ENCODE peak calls at places on chromosome 16, in ten cellular contexts. One of them, this sample, is unnamed.

GRCh38 chr16:30740364-30741251 is 7.6 kb upstream of the PHKG2 start:
- DNase-seq in effector memory CD4-positive, alpha-beta T cell: no peak
- DNase-seq in CD8-positive, alpha-beta T cell: no peak
- DNase-seq in suprapubic skin: peak; percentile 93
- DNase-seq in mammary epithelial cell: peak; percentile 98
- DNase-seq in OCI-LY7: no peak
- DNase-seq in psoas muscle: peak; percentile 83
- DNase-seq in transverse colon: peak; percentile 92
- DNase-seq in cardiac muscle cell: peak; percentile 86
- DNase-seq in heart right ventricle: peak; percentile 76
- DNase-seq in this sample: peak; percentile 73

GRCh38 chr16:79767597-79768280 is 167.2 kb upstream of the MAF start:
- DNase-seq in effector memory CD4-positive, alpha-beta T cell: no peak
- DNase-seq in CD8-positive, alpha-beta T cell: no peak
- DNase-seq in suprapubic skin: no peak
- DNase-seq in mammary epithelial cell: peak; percentile 45
- DNase-seq in OCI-LY7: no peak
- DNase-seq in psoas muscle: no peak
- DNase-seq in transverse colon: peak; percentile 57
- DNase-seq in cardiac muscle cell: peak; percentile 51
- DNase-seq in heart right ventricle: no peak
- DNase-seq in this sample: peak; percentile 59

GRCh38 chr16:75096730-75097129 is 19.9 kb downstream of the LDHD start:
- DNase-seq in effector memory CD4-positive, alpha-beta T cell: no peak
- DNase-seq in CD8-positive, alpha-beta T cell: no peak
- DNase-seq in suprapubic skin: no peak
- DNase-seq in mammary epithelial cell: peak; percentile 63
- DNase-seq in OCI-LY7: no peak
- DNase-seq in psoas muscle: no peak
- DNase-seq in transverse colon: peak; percentile 44
- DNase-seq in cardiac muscle cell: no peak
- DNase-seq in heart right ventricle: no peak
- DNase-seq in this sample: no peak

GRCh38 chr16:20674684-20675487 is 22.6 kb downstream of the ACSM1 start:
- DNase-seq in effector memory CD4-positive, alpha-beta T cell: no peak
- DNase-seq in CD8-positive, alpha-beta T cell: no peak
- DNase-seq in suprapubic skin: no peak
- DNase-seq in mammary epithelial cell: peak; percentile 15
- DNase-seq in OCI-LY7: no peak
- DNase-seq in psoas muscle: no peak
- DNase-seq in transverse colon: no peak
- DNase-seq in cardiac muscle cell: peak; percentile 37
- DNase-seq in heart right ventricle: no peak
- DNase-seq in this sample: no peak

GRCh38 chr16:79466111-79466510 is 134.4 kb downstream of the MAF start:
- DNase-seq in effector memory CD4-positive, alpha-beta T cell: no peak
- DNase-seq in CD8-positive, alpha-beta T cell: no peak
- DNase-seq in suprapubic skin: no peak
- DNase-seq in mammary epithelial cell: peak; percentile 49
- DNase-seq in OCI-LY7: no peak
- DNase-seq in psoas muscle: no peak
- DNase-seq in transverse colon: no peak
- DNase-seq in cardiac muscle cell: no peak
- DNase-seq in heart right ventricle: no peak
- DNase-seq in this sample: no peak

GRCh38 chr16:14672403-14672971 is 21.6 kb downstream of the PLA2G10 start:
- DNase-seq in effector memory CD4-positive, alpha-beta T cell: no peak
- DNase-seq in CD8-positive, alpha-beta T cell: no peak
- DNase-seq in suprapubic skin: no peak
- DNase-seq in mammary epithelial cell: no peak
- DNase-seq in OCI-LY7: peak; percentile 90
- DNase-seq in psoas muscle: no peak
- DNase-seq in transverse colon: peak; percentile 39
- DNase-seq in cardiac muscle cell: peak; percentile 10
- DNase-seq in heart right ventricle: no peak
- DNase-seq in this sample: no peak

GRCh38 chr16:85840801-85841200 is 41.3 kb downstream of the COX4I1 start:
- DNase-seq in effector memory CD4-positive, alpha-beta T cell: no peak
- DNase-seq in CD8-positive, alpha-beta T cell: no peak
- DNase-seq in suprapubic skin: peak; percentile 16
- DNase-seq in mammary epithelial cell: no peak
- DNase-seq in OCI-LY7: no peak
- DNase-seq in psoas muscle: no peak
- DNase-seq in transverse colon: no peak
- DNase-seq in cardiac muscle cell: no peak
- DNase-seq in heart right ventricle: no peak
- DNase-seq in this sample: no peak

GRCh38 chr16:47920709-47921108 is 235.1 kb downstream of the ABCC12 start:
- DNase-seq in effector memory CD4-positive, alpha-beta T cell: no peak
- DNase-seq in CD8-positive, alpha-beta T cell: no peak
- DNase-seq in suprapubic skin: no peak
- DNase-seq in mammary epithelial cell: no peak
- DNase-seq in OCI-LY7: no peak
- DNase-seq in psoas muscle: no peak
- DNase-seq in transverse colon: no peak
- DNase-seq in cardiac muscle cell: no peak
- DNase-seq in heart right ventricle: no peak
- DNase-seq in this sample: no peak

GRCh38 chr16:58536278-58536677 is 21.0 kb downstream of the SETD6 start:
- DNase-seq in effector memory CD4-positive, alpha-beta T cell: no peak
- DNase-seq in CD8-positive, alpha-beta T cell: no peak
- DNase-seq in suprapubic skin: no peak
- DNase-seq in mammary epithelial cell: no peak
- DNase-seq in OCI-LY7: no peak
- DNase-seq in psoas muscle: no peak
- DNase-seq in transverse colon: no peak
- DNase-seq in cardiac muscle cell: no peak
- DNase-seq in heart right ventricle: no peak
- DNase-seq in this sample: no peak

GRCh38 chr16:68309798-68310197 is 948 bp downstream of the SLC7A6OS start:
- DNase-seq in effector memory CD4-positive, alpha-beta T cell: no peak
- DNase-seq in CD8-positive, alpha-beta T cell: no peak
- DNase-seq in suprapubic skin: no peak
- DNase-seq in mammary epithelial cell: no peak
- DNase-seq in OCI-LY7: peak; percentile 38
- DNase-seq in psoas muscle: no peak
- DNase-seq in transverse colon: no peak
- DNase-seq in cardiac muscle cell: no peak
- DNase-seq in heart right ventricle: no peak
- DNase-seq in this sample: no peak

GRCh38 chr16:68351991-68352431 is 41.2 kb downstream of the PRMT7 start:
- DNase-seq in effector memory CD4-positive, alpha-beta T cell: no peak
- DNase-seq in CD8-positive, alpha-beta T cell: no peak
- DNase-seq in suprapubic skin: no peak
- DNase-seq in mammary epithelial cell: no peak
- DNase-seq in OCI-LY7: no peak
- DNase-seq in psoas muscle: no peak
- DNase-seq in transverse colon: peak; percentile 79
- DNase-seq in cardiac muscle cell: no peak
- DNase-seq in heart right ventricle: no peak
- DNase-seq in this sample: no peak

GRCh38 chr16:49857423-49858181 is 1.7 kb upstream of the ZNF423 start:
- DNase-seq in effector memory CD4-positive, alpha-beta T cell: peak; percentile 2
- DNase-seq in CD8-positive, alpha-beta T cell: no peak
- DNase-seq in suprapubic skin: no peak
- DNase-seq in mammary epithelial cell: peak; percentile 37
- DNase-seq in OCI-LY7: peak; percentile 68
- DNase-seq in psoas muscle: peak; percentile 74
- DNase-seq in transverse colon: peak; percentile 76
- DNase-seq in cardiac muscle cell: peak; percentile 75
- DNase-seq in heart right ventricle: peak; percentile 62
- DNase-seq in this sample: no peak

GRCh38 chr16:81036751-81037350 is 1.2 kb downstream of the ATMIN start:
- DNase-seq in effector memory CD4-positive, alpha-beta T cell: no peak
- DNase-seq in CD8-positive, alpha-beta T cell: no peak
- DNase-seq in suprapubic skin: no peak
- DNase-seq in mammary epithelial cell: peak; percentile 2
- DNase-seq in OCI-LY7: peak; percentile 43
- DNase-seq in psoas muscle: no peak
- DNase-seq in transverse colon: no peak
- DNase-seq in cardiac muscle cell: no peak
- DNase-seq in heart right ventricle: no peak
- DNase-seq in this sample: no peak

GRCh38 chr16:81697886-81698635 is 81.0 kb upstream of the PLCG2 start:
- DNase-seq in effector memory CD4-positive, alpha-beta T cell: no peak
- DNase-seq in CD8-positive, alpha-beta T cell: no peak
- DNase-seq in suprapubic skin: no peak
- DNase-seq in mammary epithelial cell: no peak
- DNase-seq in OCI-LY7: no peak
- DNase-seq in psoas muscle: no peak
- DNase-seq in transverse colon: no peak
- DNase-seq in cardiac muscle cell: no peak
- DNase-seq in heart right ventricle: no peak
- DNase-seq in this sample: peak; percentile 55

GRCh38 chr16:9438991-9439390 is 347.5 kb downstream of the HAPSTR1 start:
- DNase-seq in effector memory CD4-positive, alpha-beta T cell: no peak
- DNase-seq in CD8-positive, alpha-beta T cell: no peak
- DNase-seq in suprapubic skin: no peak
- DNase-seq in mammary epithelial cell: peak; percentile 2
- DNase-seq in OCI-LY7: no peak
- DNase-seq in psoas muscle: no peak
- DNase-seq in transverse colon: no peak
- DNase-seq in cardiac muscle cell: no peak
- DNase-seq in heart right ventricle: no peak
- DNase-seq in this sample: no peak

GRCh38 chr16:19118938-19119431 is 5.2 kb downstream of the ITPRIPL2 start:
- DNase-seq in effector memory CD4-positive, alpha-beta T cell: no peak
- DNase-seq in CD8-positive, alpha-beta T cell: no peak
- DNase-seq in suprapubic skin: no peak
- DNase-seq in mammary epithelial cell: peak; percentile 81
- DNase-seq in OCI-LY7: no peak
- DNase-seq in psoas muscle: no peak
- DNase-seq in transverse colon: peak; percentile 34
- DNase-seq in cardiac muscle cell: peak; percentile 95
- DNase-seq in heart right ventricle: no peak
- DNase-seq in this sample: no peak

GRCh38 chr16:86391987-86392386 is 118.3 kb upstream of the FOXF1 start:
- DNase-seq in effector memory CD4-positive, alpha-beta T cell: no peak
- DNase-seq in CD8-positive, alpha-beta T cell: no peak
- DNase-seq in suprapubic skin: no peak
- DNase-seq in mammary epithelial cell: peak; percentile 30
- DNase-seq in OCI-LY7: no peak
- DNase-seq in psoas muscle: no peak
- DNase-seq in transverse colon: no peak
- DNase-seq in cardiac muscle cell: peak; percentile 47
- DNase-seq in heart right ventricle: no peak
- DNase-seq in this sample: no peak

GRCh38 chr16:9135797-9136196 is 44.4 kb downstream of the HAPSTR1 start:
- DNase-seq in effector memory CD4-positive, alpha-beta T cell: no peak
- DNase-seq in CD8-positive, alpha-beta T cell: no peak
- DNase-seq in suprapubic skin: peak; percentile 16
- DNase-seq in mammary epithelial cell: no peak
- DNase-seq in OCI-LY7: peak; percentile 82
- DNase-seq in psoas muscle: no peak
- DNase-seq in transverse colon: no peak
- DNase-seq in cardiac muscle cell: no peak
- DNase-seq in heart right ventricle: no peak
- DNase-seq in this sample: peak; percentile 31

GRCh38 chr16:11604783-11605563 is 18.3 kb upstream of the LITAF start:
- DNase-seq in effector memory CD4-positive, alpha-beta T cell: no peak
- DNase-seq in CD8-positive, alpha-beta T cell: no peak
- DNase-seq in suprapubic skin: no peak
- DNase-seq in mammary epithelial cell: no peak
- DNase-seq in OCI-LY7: no peak
- DNase-seq in psoas muscle: no peak
- DNase-seq in transverse colon: peak; percentile 54
- DNase-seq in cardiac muscle cell: peak; percentile 94
- DNase-seq in heart right ventricle: peak; percentile 57
- DNase-seq in this sample: peak; percentile 46
- H3K4me1 ChIP-seq in effector memory CD4-positive, alpha-beta T cell: no peaks in the 10 kb centered on the region
- H3K4me1 ChIP-seq in CD8-positive, alpha-beta T cell: peaks cover 5% of the 10 kb centered on the region
- H3K4me1 ChIP-seq in suprapubic skin: peaks cover 18% of the 10 kb centered on the region
- H3K4me1 ChIP-seq in mammary epithelial cell: peaks cover 5% of the 10 kb centered on the region
- H3K4me1 ChIP-seq in OCI-LY7: peaks cover 37% of the 10 kb centered on the region
- H3K4me1 ChIP-seq in psoas muscle: no peaks in the 10 kb centered on the region
- H3K4me1 ChIP-seq in transverse colon: no peaks in the 10 kb centered on the region
- H3K4me1 ChIP-seq in cardiac muscle cell: peaks cover 11% of the 10 kb centered on the region
- H3K4me1 ChIP-seq in heart right ventricle: peaks cover 6% of the 10 kb centered on the region
- H3K4me1 ChIP-seq in this sample: no peaks in the 10 kb centered on the region

DNA sequence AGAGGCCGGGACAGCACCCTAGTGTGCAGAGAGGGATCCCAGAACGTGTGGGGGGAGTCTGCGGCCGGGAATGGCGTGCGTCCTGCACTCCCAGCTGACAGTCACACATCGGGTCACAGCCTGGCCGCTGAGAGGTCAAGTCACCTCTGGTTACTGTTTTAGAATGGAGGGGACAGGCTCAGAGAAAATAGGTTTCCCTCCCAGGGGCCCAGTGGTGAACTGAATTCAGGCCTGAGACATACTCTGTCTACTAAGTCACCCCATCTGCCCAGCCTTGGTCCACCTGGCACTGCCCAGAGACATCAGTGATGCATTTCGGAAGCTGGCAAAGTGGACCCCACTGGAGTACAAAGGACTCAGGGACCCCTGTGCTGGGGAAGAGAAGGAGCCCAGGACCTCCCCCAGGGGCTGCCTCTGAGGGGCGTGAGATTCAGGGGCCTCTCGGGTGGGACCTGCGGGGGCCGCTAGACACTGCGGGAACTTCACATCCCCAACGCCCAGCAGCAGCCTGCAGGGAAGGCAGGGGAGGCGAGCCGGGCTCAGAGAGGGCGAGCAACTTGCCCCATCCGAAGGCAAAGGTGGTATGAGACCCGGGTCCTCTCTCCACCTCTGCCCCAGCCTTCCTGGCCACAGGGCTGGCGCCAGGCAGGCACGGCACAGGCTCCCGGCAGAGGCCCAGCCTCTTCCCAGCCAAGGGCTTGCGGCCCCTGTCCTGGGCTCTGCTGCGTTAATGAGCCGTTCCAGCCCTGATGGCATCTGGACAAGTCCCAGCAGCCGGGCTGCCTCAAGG is 870 bp upstream of the HS3ST6 start:
- DNase-seq in effector memory CD4-positive, alpha-beta T cell: no peak
- DNase-seq in CD8-positive, alpha-beta T cell: no peak
- DNase-seq in suprapubic skin: no peak
- DNase-seq in mammary epithelial cell: no peak
- DNase-seq in OCI-LY7: no peak
- DNase-seq in psoas muscle: no peak
- DNase-seq in transverse colon: no peak
- DNase-seq in cardiac muscle cell: no peak
- DNase-seq in heart right ventricle: no peak
- DNase-seq in this sample: no peak
- H3K4me3 ChIP-seq in effector memory CD4-positive, alpha-beta T cell: no peak overlapping the region
- H3K4me3 ChIP-seq in CD8-positive, alpha-beta T cell: no peak overlapping the region
- H3K4me3 ChIP-seq in suprapubic skin: peak overlapping the region; percentile 46
- H3K4me3 ChIP-seq in mammary epithelial cell: no peak overlapping the region
- H3K4me3 ChIP-seq in OCI-LY7: no peak overlapping the region
- H3K4me3 ChIP-seq in psoas muscle: no peak overlapping the region
- H3K4me3 ChIP-seq in transverse colon: no peak overlapping the region
- H3K4me3 ChIP-seq in cardiac muscle cell: peak overlapping the region; percentile 16
- H3K4me3 ChIP-seq in heart right ventricle: no peak overlapping the region
- H3K4me3 ChIP-seq in this sample: no peak overlapping the region

GRCh38 chr16:87849419-87850008 is 19.8 kb downstream of the SLC7A5 start:
- DNase-seq in effector memory CD4-positive, alpha-beta T cell: no peak
- DNase-seq in CD8-positive, alpha-beta T cell: no peak
- DNase-seq in suprapubic skin: no peak
- DNase-seq in mammary epithelial cell: no peak
- DNase-seq in OCI-LY7: no peak
- DNase-seq in psoas muscle: no peak
- DNase-seq in transverse colon: no peak
- DNase-seq in cardiac muscle cell: no peak
- DNase-seq in heart right ventricle: no peak
- DNase-seq in this sample: no peak
- H3K36me3 ChIP-seq in effector memory CD4-positive, alpha-beta T cell: peaks cover 17% of the 10 kb centered on the region
- H3K36me3 ChIP-seq in CD8-positive, alpha-beta T cell: no peaks in the 10 kb centered on the region
- H3K36me3 ChIP-seq in suprapubic skin: no peaks in the 10 kb centered on the region
- H3K36me3 ChIP-seq in mammary epithelial cell: peaks cover 51% of the 10 kb centered on the region
- H3K36me3 ChIP-seq in OCI-LY7: peaks cover 94% of the 10 kb centered on the region
- H3K36me3 ChIP-seq in psoas muscle: peaks cover 23% of the 10 kb centered on the region
- H3K36me3 ChIP-seq in transverse colon: no peaks in the 10 kb centered on the region
- H3K36me3 ChIP-seq in cardiac muscle cell: no peaks in the 10 kb centered on the region
- H3K36me3 ChIP-seq in heart right ventricle: no peaks in the 10 kb centered on the region
- H3K36me3 ChIP-seq in this sample: no peaks in the 10 kb centered on the region

GRCh38 chr16:1580956-1581355 is 30.9 kb downstream of the IFT140 start:
- DNase-seq in effector memory CD4-positive, alpha-beta T cell: no peak
- DNase-seq in CD8-positive, alpha-beta T cell: no peak
- DNase-seq in suprapubic skin: no peak
- DNase-seq in mammary epithelial cell: no peak
- DNase-seq in OCI-LY7: no peak
- DNase-seq in psoas muscle: no peak
- DNase-seq in transverse colon: peak; percentile 31
- DNase-seq in cardiac muscle cell: no peak
- DNase-seq in heart right ventricle: no peak
- DNase-seq in this sample: no peak
- H3K4me1 ChIP-seq in effector memory CD4-positive, alpha-beta T cell: no peaks in the 10 kb centered on the region
- H3K4me1 ChIP-seq in CD8-positive, alpha-beta T cell: no peaks in the 10 kb centered on the region
- H3K4me1 ChIP-seq in suprapubic skin: no peaks in the 10 kb centered on the region
- H3K4me1 ChIP-seq in mammary epithelial cell: no peaks in the 10 kb centered on the region
- H3K4me1 ChIP-seq in OCI-LY7: no peaks in the 10 kb centered on the region
- H3K4me1 ChIP-seq in psoas muscle: no peaks in the 10 kb centered on the region
- H3K4me1 ChIP-seq in transverse colon: peaks cover 4% of the 10 kb centered on the region
- H3K4me1 ChIP-seq in cardiac muscle cell: no peaks in the 10 kb centered on the region
- H3K4me1 ChIP-seq in heart right ventricle: no peaks in the 10 kb centered on the region
- H3K4me1 ChIP-seq in this sample: no peaks in the 10 kb centered on the region

This sample was measured in right lobe of liver.